ENCODE peak calls at places on chromosomes 12 and 14, in seven cellular contexts. T, F, K, G, C, Y and P are unnamed samples.

GRCh38 chr12:55957106-55957859 is 8.6 kb downstream of the PMEL start:
- DNase-seq in T (no peak), F (no peak), K (no peak), G (no peak), C (no peak), Y (no peak), P (no peak)

GRCh38 chr12:78442454-78442801 is 422.1 kb upstream of the SYT1 start:
- DNase-seq in T (no peak), F (no peak), K (no peak), G (no peak), C (no peak), Y (no peak), P (no peak)

GRCh38 chr14:24185015-24185414 is 3.6 kb downstream of the IPO4 start:
- DNase-seq in T (no peak), F (peak), K (no peak), G (no peak), C (no peak), Y (no peak), P (no peak)

GRCh38 chr12:96445743-96446655 is 43.4 kb upstream of the CFAP54 start:
- DNase-seq in T (no peak), F (no peak), K (no peak), G (no peak), C (peak), Y (no peak), P (peak)

GRCh38 chr12:123938679-123939480 is 33.8 kb downstream of the CCDC92 start:
- DNase-seq in T (no peak), F (no peak), K (no peak), G (peak), C (no peak), Y (peak), P (no peak)

GRCh38 chr12:111038075-111038474 is 117.7 kb upstream of the MYL2 start:
- DNase-seq in T (no peak), F (no peak), K (no peak), G (no peak), C (no peak), Y (no peak), P (no peak)

GRCh38 chr14:94659953-94660946 is 48.1 kb downstream of the SERPINA3 start:
- DNase-seq in T (no peak), F (no peak), K (no peak), G (no peak), C (no peak), Y (no peak), P (no peak)

GRCh38 chr14:86946446-86946845 is 1046.5 kb downstream of the GALC start:
- DNase-seq in T (no peak), F (no peak), K (no peak), G (no peak), C (no peak), Y (no peak), P (no peak)

GRCh38 chr12:95205685-95206084 is 11.6 kb downstream of the FGD6 start:
- DNase-seq in T (peak), F (no peak), K (no peak), G (no peak), C (peak), Y (no peak), P (no peak)

GRCh38 chr12:10101042-10101579 is 2.3 kb upstream of the CLEC1A start:
- DNase-seq in T (no peak), F (no peak), K (peak), G (no peak), C (peak), Y (no peak), P (no peak)

GRCh38 chr14:64186231-64187129 is 107.7 kb downstream of the ESR2 start:
- DNase-seq in T (no peak), F (no peak), K (peak), G (peak), C (no peak), Y (no peak), P (no peak)

GRCh38 chr14:30283822-30284446 is 275.0 kb upstream of the G2E3 start:
- DNase-seq in T (no peak), F (no peak), K (peak), G (peak), C (peak), Y (peak), P (peak)

GRCh38 chr12:130835011-130835410 is 4.0 kb downstream of the STX2 start:
- DNase-seq in T (no peak), F (no peak), K (no peak), G (no peak), C (no peak), Y (no peak), P (no peak)

GRCh38 chr14:85010186-85010585 is 519.8 kb upstream of the FLRT2 start:
- DNase-seq in T (no peak), F (no peak), K (no peak), G (no peak), C (no peak), Y (no peak), P (no peak)

GRCh38 chr12:120999191-121000120 is 16.8 kb downstream of the C12orf43 start:
- DNase-seq in T (no peak), F (no peak), K (no peak), G (peak), C (no peak), Y (no peak), P (no peak)

GRCh38 chr12:111673503-111673902 is 12.3 kb downstream of the BRAP start:
- DNase-seq in T (no peak), F (no peak), K (no peak), G (no peak), C (no peak), Y (peak), P (peak)

GRCh38 chr14:64293976-64294671 is at the start of gene ESR2:
- DNase-seq in T (peak), F (peak), K (peak), G (peak), C (no peak), Y (peak), P (no peak)

GRCh38 chr14:64937821-64938193 is 4.7 kb downstream of the GPX2 start:
- DNase-seq in T (no peak), F (no peak), K (no peak), G (no peak), C (no peak), Y (no peak), P (peak)

GRCh38 chr12:120366341-120366705 is 2.6 kb downstream of the MSI1 start:
- DNase-seq in T (no peak), F (no peak), K (no peak), G (no peak), C (no peak), Y (no peak), P (no peak)

GRCh38 chr12:12267801-12268200 is 957 bp upstream of the LRP6 start:
- DNase-seq in T (no peak), F (no peak), K (peak), G (peak), C (no peak), Y (peak), P (no peak)

GRCh38 chr12:110365743-110366473 is 37.6 kb downstream of the ANAPC7 start:
- DNase-seq in T (no peak), F (no peak), K (no peak), G (no peak), C (no peak), Y (no peak), P (no peak)

GRCh38 chr12:2640709-2641108 is 154.1 kb upstream of the FKBP4 start:
- DNase-seq in T (peak), F (no peak), K (no peak), G (peak), C (peak), Y (no peak), P (peak)

GRCh38 chr14:93044116-93044515 is 71.6 kb downstream of the ITPK1 start:
- DNase-seq in T (no peak), F (no peak), K (no peak), G (no peak), C (peak), Y (no peak), P (no peak)

GRCh38 chr12:109885616-109886015 is 5.3 kb upstream of the GLTP start:
- DNase-seq in T (no peak), F (no peak), K (no peak), G (no peak), C (no peak), Y (no peak), P (no peak)

GRCh38 chr12:131375261-131375971 is 335.5 kb upstream of the SFSWAP start:
- DNase-seq in T (no peak), F (no peak), K (no peak), G (no peak), C (no peak), Y (no peak), P (no peak)

GRCh38 chr14:94180655-94181271 is 6.6 kb downstream of the PPP4R4 start:
- DNase-seq in T (no peak), F (no peak), K (peak), G (no peak), C (peak), Y (peak), P (peak)

GRCh38 chr12:6646276-6647082 is 753 bp downstream of the ACRBP start:
- DNase-seq in T (no peak), F (no peak), K (no peak), G (peak), C (no peak), Y (no peak), P (no peak)

GRCh38 chr14:26765768-26766550 is 168.1 kb upstream of the NOVA1 start:
- DNase-seq in T (peak), F (peak), K (peak), G (no peak), C (no peak), Y (peak), P (peak)

GRCh38 chr12:22543246-22544037 is 900 bp downstream of the C2CD5 start:
- DNase-seq in T (peak), F (peak), K (peak), G (peak), C (no peak), Y (peak), P (peak)

GRCh38 chr12:14959463-14959862 is 1.9 kb downstream of the ARHGDIB start:
- DNase-seq in T (no peak), F (no peak), K (no peak), G (no peak), C (no peak), Y (no peak), P (no peak)

GRCh38 chr14:87992720-87993484 is at the start of gene GALC:
- DNase-seq in T (peak), F (peak), K (peak), G (peak), C (peak), Y (peak), P (no peak)

GRCh38 chr12:108371801-108372344 is 32.8 kb upstream of the CMKLR1 start:
- DNase-seq in T (no peak), F (no peak), K (no peak), G (no peak), C (no peak), Y (no peak), P (no peak)

GRCh38 chr12:122501489-122501989 is 807 bp upstream of the ZCCHC8 start:
- DNase-seq in T (no peak), F (no peak), K (no peak), G (no peak), C (no peak), Y (no peak), P (no peak)

GRCh38 chr12:52884526-52885293 is 20.2 kb downstream of the KRT8 start:
- DNase-seq in T (peak), F (peak), K (peak), G (peak), C (peak), Y (peak), P (peak)

GRCh38 chr12:55822228-55822627 is 4.4 kb downstream of the ORMDL2 start:
- DNase-seq in T (no peak), F (no peak), K (no peak), G (peak), C (peak), Y (no peak), P (no peak)

GRCh38 chr12:69497308-69498026 is 27.3 kb downstream of the FRS2 start:
- DNase-seq in T (no peak), F (no peak), K (no peak), G (no peak), C (no peak), Y (no peak), P (no peak)

GRCh38 chr12:127957001-127957660 is 309.8 kb upstream of the TMEM132C start:
- DNase-seq in T (no peak), F (no peak), K (no peak), G (no peak), C (no peak), Y (no peak), P (no peak)